ENCODE peak calls at places on chromosome 4, in four cellular contexts. H is A549, E is HepG2, T is K562. A is an unnamed sample.

GRCh38 chr4:142614621-142615323 is 231.3 kb downstream of the INPP4B start:
- DNase-seq in H (peak; percentile 4), E (no peak), T (no peak), A (no peak)

GRCh38 chr4:2938906-2939305 is 24.3 kb downstream of the NOP14 start:
- DNase-seq in E (no peak), T (no peak), H (no peak), A (no peak)

GRCh38 chr4:4625488-4625887 is 83.6 kb upstream of the STX18 start:
- DNase-seq in H (no peak), E (no peak), T (no peak), A (no peak)

GRCh38 chr4:153245775-153246174 is 41.5 kb downstream of the TRIM2 start:
- DNase-seq in H (no peak), E (no peak), T (no peak), A (no peak)

GRCh38 chr4:170423137-170423536 is 333.4 kb upstream of the AADAT start:
- DNase-seq in E (no peak), T (no peak), H (no peak), A (no peak)

GRCh38 chr4:5638976-5639375 is 69.4 kb downstream of the EVC2 start:
- DNase-seq in T (no peak), E (no peak), H (peak; percentile 2), A (no peak)

GRCh38 chr4:7254736-7255487 is 62.6 kb downstream of the SORCS2 start:
- DNase-seq in H (no peak), E (no peak), T (no peak), A (no peak)

GRCh38 chr4:79413032-79413431 is 5.0 kb upstream of the GK2 start:
- DNase-seq in T (no peak), E (no peak), H (no peak), A (no peak)

GRCh38 chr4:17468638-17469221 is 43.2 kb downstream of the QDPR start:
- DNase-seq in H (peak; percentile 23), E (peak; percentile 13), T (peak; percentile 60), A (no peak)

GRCh38 chr4:152778656-152779512 is 646 bp downstream of the TIGD4 start:
- DNase-seq in T (peak; percentile 31), E (peak; percentile 3), H (peak; percentile 5), A (no peak)

GRCh38 chr4:182495111-182495510 is 251.9 kb downstream of the TENM3 start:
- DNase-seq in E (no peak), H (no peak), T (no peak), A (no peak)

DNA sequence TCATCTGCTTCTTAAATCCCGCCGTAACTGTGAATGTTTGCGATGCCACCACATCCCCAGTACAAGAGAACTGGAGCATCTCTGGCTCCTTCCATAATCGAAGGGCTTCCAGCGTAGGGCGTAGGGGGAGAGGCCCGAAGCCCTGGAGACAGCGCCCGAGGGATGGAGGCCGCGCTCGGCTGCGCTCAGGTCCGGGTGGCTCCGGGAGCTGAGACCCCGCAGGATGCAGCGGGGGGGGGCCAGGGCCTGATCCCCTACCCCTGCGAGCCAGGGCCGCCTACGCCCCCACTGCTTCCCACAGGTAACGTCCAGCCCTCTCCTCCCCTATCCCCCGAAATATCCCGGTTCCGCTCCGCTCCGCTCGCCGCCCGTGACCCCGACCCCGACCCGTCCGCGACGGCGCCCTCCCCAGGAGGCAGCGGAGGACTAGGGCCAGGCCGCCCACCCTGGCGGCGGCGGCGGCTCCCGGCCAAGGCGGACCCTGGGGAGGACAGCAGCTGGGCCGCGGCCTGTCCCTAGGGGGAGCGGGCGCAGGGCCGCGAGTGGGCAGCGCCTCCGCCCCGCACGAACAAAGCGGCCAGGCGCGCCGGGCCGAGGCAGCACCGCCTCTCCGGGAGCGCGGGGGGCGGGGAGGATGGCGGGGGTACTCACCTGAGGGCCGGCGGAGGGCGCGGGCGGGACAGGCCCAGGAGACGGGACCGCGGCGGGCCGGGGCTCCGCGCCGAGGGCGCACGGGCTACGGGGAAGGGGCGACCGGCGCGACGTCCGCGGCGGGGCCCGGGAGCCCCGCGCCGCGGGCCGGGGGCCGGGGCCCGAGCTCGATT is 720 bp downstream of the WDFY3 start:
- DNase-seq in E (peak; percentile 14), T (peak; percentile 37), H (peak; percentile 31), A (no peak)
- TF ChIP-seq PHF8 in E (peak; percentile 57), T (peak; percentile 20), H (peak; percentile 31), A (peak; percentile 44)

GRCh38 chr4:74203467-74203866 is 45.5 kb downstream of the MTHFD2L start:
- DNase-seq in H (no peak), T (no peak), E (no peak), A (no peak)

GRCh38 chr4:74205046-74205445 is 47.1 kb downstream of the MTHFD2L start:
- DNase-seq in T (no peak), E (no peak), H (no peak), A (no peak)

GRCh38 chr4:74206088-74206826 is 48.3 kb downstream of the MTHFD2L start:
- DNase-seq in T (peak; percentile 86), E (no peak), H (no peak), A (no peak)

GRCh38 chr4:74205559-74205958 is 47.6 kb downstream of the MTHFD2L start:
- DNase-seq in E (no peak), T (no peak), H (no peak), A (no peak)

GRCh38 chr4:74202062-74202586 is 44.2 kb downstream of the MTHFD2L start:
- DNase-seq in H (peak; percentile 58), T (no peak), E (peak; percentile 98), A (no peak)
- TF ChIP-seq PHF8 in H (no peak), T (no peak), E (no peak), A (no peak)

GRCh38 chr4:148029781-148030180 is 297.9 kb downstream of the ARHGAP10 start:
- DNase-seq in E (no peak), T (no peak), H (no peak), A (no peak)
- TF ChIP-seq PHF8 in E (no peak), T (no peak), H (no peak), A (no peak)

GRCh38 chr4:94519925-94520789 is 68.4 kb downstream of the PDLIM5 start:
- DNase-seq in E (no peak), T (no peak), H (no peak), A (no peak)

GRCh38 chr4:94525993-94526740 is 74.4 kb downstream of the PDLIM5 start:
- DNase-seq in E (no peak), H (no peak), T (no peak), A (no peak)

GRCh38 chr4:94527556-94528233 is 76.0 kb downstream of the PDLIM5 start:
- DNase-seq in H (no peak), T (no peak), E (no peak), A (no peak)

GRCh38 chr4:94523033-94523590 is 71.4 kb downstream of the PDLIM5 start:
- DNase-seq in T (no peak), H (no peak), E (no peak), A (no peak)

DNA sequence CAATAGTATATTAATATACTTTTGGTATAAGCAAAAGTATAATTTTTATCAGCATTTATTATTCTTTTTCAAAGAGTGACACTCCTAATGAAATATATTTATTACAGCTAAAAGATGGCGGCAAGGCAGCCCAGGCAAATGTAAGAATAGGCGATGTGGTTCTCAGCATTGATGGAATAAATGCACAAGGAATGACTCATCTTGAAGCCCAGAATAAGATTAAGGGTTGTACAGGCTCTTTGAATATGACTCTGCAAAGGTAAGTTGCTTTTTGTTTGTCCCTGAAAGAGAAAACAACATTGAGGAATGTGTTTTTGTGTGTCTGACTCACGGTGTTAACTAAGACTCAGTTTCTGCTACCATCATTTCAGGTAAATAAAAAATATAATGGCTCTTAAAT is 71.9 kb downstream of the PDLIM5 start:
- DNase-seq in H (no peak), E (no peak), T (peak; percentile 50), A (no peak)
- TF ChIP-seq PHF8 in H (no peak), E (no peak), T (no peak), A (no peak)

GRCh38 chr4:101201421-101201820 is 145.9 kb downstream of the PPP3CA start:
- DNase-seq in H (peak; percentile 20), T (no peak), E (no peak), A (no peak)
- TF ChIP-seq PHF8 in H (no peak), T (no peak), E (no peak), A (no peak)

GRCh38 chr4:167903291-167903721 is 189.0 kb upstream of the ANXA10 start:
- DNase-seq in T (no peak), H (peak; percentile 5), E (no peak), A (no peak)

GRCh38 chr4:167908816-167909215 is 183.5 kb upstream of the ANXA10 start:
- DNase-seq in H (no peak), E (no peak), T (no peak), A (no peak)

GRCh38 chr4:167906851-167907250 is 185.5 kb upstream of the ANXA10 start:
- DNase-seq in H (no peak), T (no peak), E (no peak), A (no peak)
- TF ChIP-seq PHF8 in H (no peak), T (no peak), E (no peak), A (no peak)

DNA sequence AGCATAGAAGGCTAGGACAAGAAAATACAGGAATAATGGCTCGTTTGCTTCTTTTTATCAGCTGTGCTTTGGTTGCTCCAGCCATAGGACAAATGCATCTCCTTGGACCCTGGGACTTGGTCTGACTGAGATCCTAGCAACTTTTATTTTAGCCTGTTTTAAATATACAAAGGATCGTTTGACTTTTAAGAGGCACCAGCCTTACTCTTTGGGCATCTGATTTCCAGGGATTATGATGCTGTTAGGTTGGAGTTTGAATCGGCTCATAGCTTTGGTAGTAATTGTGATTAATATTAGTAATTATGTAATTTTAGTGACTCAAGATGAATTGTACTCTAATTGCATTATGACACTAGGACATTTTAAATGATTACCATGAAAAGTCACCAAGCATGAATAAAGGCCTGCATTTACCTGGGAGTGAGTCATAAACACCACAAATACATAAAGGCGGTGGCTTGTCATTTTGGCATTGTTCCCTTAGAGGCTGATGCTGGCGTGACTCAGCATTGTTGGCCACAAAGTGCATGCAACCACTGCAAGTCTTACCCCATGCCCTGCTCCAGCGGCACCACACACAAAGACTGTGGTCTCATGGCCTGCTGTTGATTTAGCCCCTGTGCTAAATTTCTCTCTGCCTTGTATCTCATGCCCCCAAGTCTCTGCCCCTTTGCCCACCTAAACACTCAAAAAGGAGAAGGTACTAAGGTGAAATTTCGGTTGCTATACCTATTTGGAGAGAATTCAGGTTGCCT is 12.4 kb downstream of the GPAT3 start:
- DNase-seq in H (peak; percentile 96), T (peak; percentile 93), E (peak; percentile 88), A (peak; percentile 56)
- TF ChIP-seq PHF8 in H (no peak), T (no peak), E (no peak), A (no peak)

GRCh38 chr4:111066887-111067286 is 444.0 kb upstream of the PITX2 start:
- DNase-seq in E (no peak), T (no peak), H (no peak), A (no peak)

GRCh38 chr4:111064342-111064993 is 441.6 kb upstream of the PITX2 start:
- DNase-seq in H (peak; percentile 73), T (no peak), E (no peak), A (peak; percentile 23)

GRCh38 chr4:111070390-111070789 is 447.5 kb upstream of the PITX2 start:
- DNase-seq in H (no peak), T (no peak), E (no peak), A (no peak)

GRCh38 chr4:111066001-111066400 is 443.1 kb upstream of the PITX2 start:
- DNase-seq in H (no peak), E (no peak), T (no peak), A (no peak)

GRCh38 chr4:111066447-111066846 is 443.6 kb upstream of the PITX2 start:
- DNase-seq in T (no peak), H (no peak), E (no peak), A (no peak)
- TF ChIP-seq PHF8 in T (no peak), H (no peak), E (no peak), A (no peak)

DNA sequence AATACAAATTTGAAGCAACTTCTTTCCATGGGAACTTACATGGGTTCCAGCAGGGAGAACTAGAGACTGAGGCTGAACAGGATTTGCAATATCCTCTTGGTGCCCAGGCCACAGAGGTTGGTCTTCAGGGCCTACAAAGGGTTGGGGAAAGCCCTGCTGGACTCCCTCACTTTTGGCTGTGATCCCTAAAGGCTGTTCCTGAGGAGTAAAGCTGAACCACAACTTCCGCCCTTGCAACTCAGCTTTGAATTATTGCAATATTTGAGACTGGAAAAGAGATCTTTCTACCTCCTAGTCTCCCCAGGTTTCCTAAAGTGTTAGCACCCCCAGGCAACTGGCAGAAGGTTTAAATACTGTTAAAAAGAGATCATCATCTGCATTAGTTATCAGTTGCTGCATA is 26.9 kb downstream of the DCHS2 start:
- DNase-seq in E (no peak), T (peak; percentile 67), H (no peak), A (no peak)
- TF ChIP-seq PHF8 in E (no peak), T (no peak), H (no peak), A (no peak)